ENCODE peak calls at places on chromosomes 7 and 10, in five cellular contexts. J is Peyer's patch, Z is endothelial cell of umbilical vein, N is SK-N-SH, C is body of pancreas. S is an unnamed sample.

GRCh38 chr10:22005763-22006162 is 2.2 kb upstream of the DNAJC1 start:
- DNase-seq in J (no peak), Z (no peak), N (no peak), C (no peak), S (no peak)

GRCh38 chr7:131670401-131670800 is 114.0 kb upstream of the PODXL start:
- DNase-seq in J (peak), Z (no peak), N (no peak), C (no peak), S (no peak)

GRCh38 chr7:26813426-26813825 is 51.0 kb downstream of the SKAP2 start:
- DNase-seq in J (no peak), Z (no peak), N (no peak), C (no peak), S (no peak)

GRCh38 chr7:76233538-76234281 is 32.0 kb downstream of the SRRM3 start:
- DNase-seq in J (no peak), Z (no peak), N (no peak), C (no peak), S (no peak)

GRCh38 chr7:36777062-36777461 is 52.8 kb upstream of the AOAH start:
- DNase-seq in J (peak), Z (no peak), N (no peak), C (no peak), S (no peak)

GRCh38 chr10:88288621-88289059 is 294.5 kb downstream of the RNLS start:
- DNase-seq in J (no peak), Z (no peak), N (peak), C (no peak), S (no peak)

GRCh38 chr7:68542831-68543230 is 1055.4 kb upstream of the AUTS2 start:
- DNase-seq in J (no peak), Z (no peak), N (no peak), C (no peak), S (no peak)

GRCh38 chr7:47540387-47541093 is 41.4 kb downstream of the TNS3 start:
- DNase-seq in J (no peak), Z (no peak), N (no peak), C (no peak), S (no peak)

GRCh38 chr7:134548877-134549276 is at the start of gene AKR1B15:
- DNase-seq in J (no peak), Z (no peak), N (no peak), C (no peak), S (no peak)

GRCh38 chr7:37645276-37646040 is 38.1 kb upstream of the GPR141 start:
- DNase-seq in J (no peak), Z (no peak), N (no peak), C (no peak), S (no peak)

GRCh38 chr7:128882134-128882533 is 19.5 kb downstream of the ATP6V1F start:
- DNase-seq in J (no peak), Z (no peak), N (no peak), C (no peak), S (no peak)

GRCh38 chr7:78095549-78095948 is 297.0 kb downstream of the PHTF2 start:
- DNase-seq in J (no peak), Z (peak), N (no peak), C (no peak), S (no peak)

GRCh38 chr7:36765605-36766004 is 41.3 kb upstream of the AOAH start:
- DNase-seq in J (no peak), Z (no peak), N (no peak), C (no peak), S (no peak)

GRCh38 chr7:47513741-47514241 is 68.1 kb downstream of the TNS3 start:
- DNase-seq in J (peak), Z (no peak), N (no peak), C (no peak), S (peak)

GRCh38 chr10:1128649-1129048 is 72.5 kb downstream of the WDR37 start:
- DNase-seq in J (no peak), Z (no peak), N (no peak), C (no peak), S (peak)

GRCh38 chr7:139914306-139914747 is 85.3 kb downstream of the TBXAS1 start:
- DNase-seq in J (no peak), Z (peak), N (no peak), C (no peak), S (no peak)

GRCh38 chr10:73873843-73874215 is 526 bp downstream of the CAMK2G start:
- DNase-seq in J (no peak), Z (no peak), N (peak), C (peak), S (no peak)

GRCh38 chr10:11697718-11698527 is 44.3 kb upstream of the ECHDC3 start:
- DNase-seq in J (no peak), Z (no peak), N (no peak), C (no peak), S (peak)

GRCh38 chr10:35336921-35337741 is 822 bp downstream of the CCNY start:
- DNase-seq in J (peak), Z (peak), N (peak), C (peak), S (peak)

GRCh38 chr7:158945514-158945913 is 89.2 kb downstream of the DYNC2I1 start:
- DNase-seq in J (no peak), Z (no peak), N (no peak), C (no peak), S (no peak)

GRCh38 chr7:33661430-33662160 is 243.7 kb upstream of the BMPER start:
- DNase-seq in J (no peak), Z (no peak), N (no peak), C (no peak), S (no peak)

GRCh38 chr7:90629306-90629918 is 33.3 kb downstream of the CDK14 start:
- DNase-seq in J (no peak), Z (peak), N (peak), C (no peak), S (peak)

GRCh38 chr7:129134356-129134972 is 10.0 kb upstream of the TSPAN33 start:
- DNase-seq in J (peak), Z (peak), N (no peak), C (no peak), S (no peak)

GRCh38 chr7:12696001-12696400 is 8.6 kb downstream of the ARL4A start:
- DNase-seq in J (no peak), Z (peak), N (no peak), C (no peak), S (no peak)

GRCh38 chr7:142571581-142571980 is 177.7 kb upstream of the PRSS1 start:
- DNase-seq in J (no peak), Z (no peak), N (no peak), C (no peak), S (no peak)

GRCh38 chr10:47040041-47040491 is 128.8 kb downstream of the PTPN20 start:
- DNase-seq in J (peak), Z (no peak), N (no peak), C (peak), S (no peak)

GRCh38 chr10:6537704-6538103 is 42.4 kb downstream of the PRKCQ start:
- DNase-seq in J (no peak), Z (no peak), N (no peak), C (no peak), S (no peak)
- TF ChIP-seq CTCF in J (no peak), Z (no peak), N (no peak), C (no peak), S (no peak)

GRCh38 chr10:13969792-13970140 is 361.0 kb downstream of the FRMD4A start:
- DNase-seq in J (no peak), Z (no peak), N (no peak), C (no peak), S (no peak)
- H3K4me3 ChIP-seq in J (no peak), Z (no peak), N (no peak), C (no peak), S (no peak)

GRCh38 chr7:17534348-17534747 is 235.9 kb downstream of the AHR start:
- DNase-seq in J (no peak), Z (no peak), N (no peak), C (no peak), S (no peak)
- H3K27ac ChIP-seq in J (no peak), Z (no peak), N (no peak), C (no peak), S (no peak)

DNA sequence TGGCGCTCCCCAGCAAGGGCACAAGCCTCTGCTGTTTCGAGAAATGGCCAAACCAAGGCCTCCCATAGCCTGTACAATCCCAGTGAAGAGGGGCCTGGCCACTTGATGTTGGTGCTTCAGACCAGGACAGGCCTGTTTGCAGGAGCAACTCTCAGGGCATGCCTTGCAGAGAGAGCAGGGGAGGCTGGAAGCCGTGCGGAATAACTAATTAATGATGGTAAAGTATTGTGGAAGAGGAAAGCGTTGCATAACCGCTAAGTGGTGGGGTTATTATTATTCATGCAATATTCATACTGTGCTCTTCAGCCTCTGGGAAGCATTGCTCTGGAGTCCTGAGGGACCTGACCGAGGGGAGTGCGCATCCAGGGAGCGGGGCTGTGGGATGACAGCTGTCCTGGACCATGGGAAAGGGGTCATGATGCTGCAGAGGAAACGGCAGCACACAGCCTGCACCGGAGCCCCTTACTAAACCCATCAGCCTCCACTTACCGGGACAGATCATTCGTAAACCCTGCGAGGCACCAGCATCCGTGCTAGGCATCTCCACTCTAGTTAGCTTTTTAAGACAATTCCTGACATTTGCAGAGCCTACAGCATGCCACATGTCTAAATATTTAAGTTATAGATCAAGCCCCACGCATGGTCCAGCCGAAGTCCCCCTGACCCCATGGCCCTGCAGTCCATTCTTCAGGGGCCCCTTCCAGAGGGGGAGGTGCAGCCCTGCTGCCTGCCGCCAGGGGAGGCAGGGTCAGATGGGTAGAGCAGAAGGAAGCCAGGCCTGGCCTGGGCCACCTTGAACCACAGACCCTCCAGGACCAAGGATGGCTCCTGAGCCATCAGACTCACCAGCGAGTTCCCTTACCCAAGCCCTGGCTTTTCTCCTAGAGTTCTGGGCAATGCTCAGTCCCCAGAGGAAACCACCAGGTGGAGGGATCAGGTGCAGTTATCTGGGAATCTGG is 11.6 kb downstream of the TMEM273 start:
- DNase-seq in J (no peak), Z (no peak), N (no peak), C (no peak), S (peak)
- TF ChIP-seq CTCF in J (no peak), Z (no peak), N (no peak), C (no peak), S (no peak)

DNA sequence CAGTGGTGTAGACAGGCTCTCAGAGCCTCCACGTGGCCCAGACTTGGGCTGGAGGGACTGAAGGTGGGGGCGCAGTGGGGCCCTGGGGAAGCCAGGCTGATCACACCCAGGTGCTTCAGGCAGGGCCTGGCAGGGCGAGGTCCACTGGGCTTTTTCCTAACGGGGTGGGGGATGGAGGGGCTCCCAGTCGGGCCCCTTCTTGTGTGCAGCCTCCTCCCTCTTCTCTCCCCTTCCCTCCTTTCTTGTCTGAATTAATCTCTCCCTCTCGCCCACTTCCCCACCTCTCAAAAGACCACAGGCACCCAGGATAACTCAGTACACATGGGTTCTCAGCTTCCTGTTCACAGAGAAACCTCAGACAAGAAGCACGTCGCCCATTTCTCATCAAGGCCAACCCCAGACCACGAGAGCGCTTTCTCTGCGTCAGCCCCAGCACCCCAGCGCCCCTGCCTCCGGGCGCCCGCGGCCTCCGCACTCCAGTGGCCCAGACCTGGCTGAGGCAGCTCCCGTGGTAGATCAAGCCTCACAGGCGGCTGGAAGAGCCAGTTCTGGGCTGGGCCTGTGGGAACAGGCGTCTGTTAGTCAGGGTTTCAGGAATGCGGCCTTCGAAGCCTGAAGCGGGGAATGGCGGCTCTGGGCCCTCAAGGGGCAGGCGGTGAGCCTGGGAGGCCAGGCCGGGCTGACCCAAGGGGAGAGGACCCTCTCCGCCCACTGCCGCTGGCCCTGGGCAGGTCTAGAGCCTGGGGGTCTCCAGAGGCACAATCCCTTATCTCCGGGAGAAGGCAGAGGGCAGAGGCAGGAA is 50.6 kb downstream of the PWWP2B start:
- DNase-seq in J (peak), Z (no peak), N (no peak), C (peak), S (peak)
- H3K4me3 ChIP-seq in J (no peak), Z (no peak), N (no peak), C (no peak), S (peak)

GRCh38 chr10:86252573-86252972 is 114.0 kb downstream of the GRID1 start:
- DNase-seq in J (peak), Z (no peak), N (peak), C (no peak), S (no peak)

GRCh38 chr10:86249794-86250193 is 116.8 kb downstream of the GRID1 start:
- DNase-seq in J (no peak), Z (no peak), N (no peak), C (no peak), S (no peak)

GRCh38 chr10:86251426-86251825 is 115.2 kb downstream of the GRID1 start:
- DNase-seq in J (peak), Z (no peak), N (peak), C (no peak), S (no peak)

GRCh38 chr10:86252051-86252450 is 114.5 kb downstream of the GRID1 start:
- DNase-seq in J (peak), Z (no peak), N (peak), C (no peak), S (no peak)

DNA sequence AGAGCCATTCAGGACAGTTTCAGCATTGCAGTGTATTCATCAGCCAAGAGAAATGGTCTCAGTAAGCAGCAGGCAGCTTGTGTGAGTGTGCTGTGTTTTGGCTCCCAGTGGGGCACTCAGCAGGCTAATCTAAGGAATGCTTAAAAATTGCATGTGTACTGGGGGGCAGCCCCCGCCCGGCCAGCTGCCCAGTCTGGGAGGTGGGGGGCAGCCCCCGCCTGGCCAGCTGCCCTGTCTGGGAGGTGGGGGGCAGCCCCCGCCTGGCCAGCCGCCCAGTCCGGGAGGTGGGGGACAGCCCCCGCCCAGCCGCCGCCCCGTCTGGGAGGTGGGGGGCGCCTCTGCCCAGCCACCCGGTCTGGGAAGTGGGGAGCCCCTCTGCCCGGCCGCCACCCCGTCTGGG is 116.2 kb downstream of the GRID1 start:
- DNase-seq in J (no peak), Z (no peak), N (peak), C (no peak), S (no peak)
- H3K27ac ChIP-seq in J (no peak), Z (no peak), N (no peak), C (no peak), S (no peak)

GRCh38 chr7:31113660-31114059 is 61.6 kb downstream of the ADCYAP1R1 start:
- DNase-seq in J (no peak), Z (no peak), N (no peak), C (no peak), S (no peak)

GRCh38 chr7:31110331-31111108 is 58.4 kb downstream of the ADCYAP1R1 start:
- DNase-seq in J (peak), Z (no peak), N (no peak), C (no peak), S (no peak)

GRCh38 chr7:31116615-31117014 is 64.5 kb downstream of the ADCYAP1R1 start:
- DNase-seq in J (no peak), Z (no peak), N (no peak), C (no peak), S (no peak)

GRCh38 chr7:31111109-31111451 is 59.0 kb downstream of the ADCYAP1R1 start:
- DNase-seq in J (no peak), Z (no peak), N (no peak), C (no peak), S (no peak)

DNA sequence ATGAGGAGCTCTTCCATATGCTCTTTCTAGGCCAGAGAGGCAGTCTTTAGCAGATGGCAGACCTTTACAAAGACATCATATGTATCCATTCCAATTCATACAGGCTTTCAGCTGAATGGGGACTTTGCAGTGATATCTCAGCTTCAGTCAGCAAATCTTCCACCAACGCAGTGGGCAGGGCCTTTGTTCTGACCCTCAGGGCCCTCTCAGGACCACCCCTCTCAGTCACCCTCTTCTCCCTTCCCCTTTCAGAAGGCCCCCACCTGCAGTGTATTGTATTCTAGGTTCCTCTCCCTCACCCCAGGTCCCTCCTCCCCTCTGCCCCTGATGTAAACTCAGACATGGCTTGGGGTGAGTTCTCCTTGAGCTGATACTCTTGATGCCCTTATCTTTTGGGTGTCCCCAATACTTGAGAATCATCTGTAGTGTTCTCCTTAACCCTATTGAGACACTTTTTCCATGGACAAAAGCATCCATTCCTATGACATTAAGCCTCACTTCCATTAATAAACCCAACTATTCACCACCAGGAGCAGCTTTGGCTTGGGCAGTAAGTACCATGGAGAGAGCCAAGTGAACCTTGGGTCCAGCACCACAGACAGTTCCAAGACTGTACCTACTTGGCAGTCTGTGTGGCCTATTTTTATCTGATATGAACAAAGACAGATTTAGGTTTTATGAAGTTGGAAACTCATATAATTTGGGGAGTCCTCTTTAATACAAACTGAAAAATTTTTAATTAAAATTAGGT is 62.7 kb downstream of the ADCYAP1R1 start:
- DNase-seq in J (peak), Z (peak), N (no peak), C (no peak), S (no peak)
- TF ChIP-seq CTCF in J (no peak), Z (no peak), N (peak), C (no peak), S (no peak)

GRCh38 chr7:156063241-156063810 is 251.1 kb upstream of the SHH start:
- DNase-seq in J (no peak), Z (no peak), N (no peak), C (no peak), S (no peak)

GRCh38 chr7:156067156-156067555 is 254.9 kb upstream of the SHH start:
- DNase-seq in J (no peak), Z (no peak), N (no peak), C (no peak), S (no peak)

GRCh38 chr7:156062286-156062685 is 250.0 kb upstream of the SHH start:
- DNase-seq in J (no peak), Z (no peak), N (no peak), C (no peak), S (no peak)

GRCh38 chr7:156064921-156065386 is 252.7 kb upstream of the SHH start:
- DNase-seq in J (no peak), Z (peak), N (no peak), C (no peak), S (no peak)

DNA sequence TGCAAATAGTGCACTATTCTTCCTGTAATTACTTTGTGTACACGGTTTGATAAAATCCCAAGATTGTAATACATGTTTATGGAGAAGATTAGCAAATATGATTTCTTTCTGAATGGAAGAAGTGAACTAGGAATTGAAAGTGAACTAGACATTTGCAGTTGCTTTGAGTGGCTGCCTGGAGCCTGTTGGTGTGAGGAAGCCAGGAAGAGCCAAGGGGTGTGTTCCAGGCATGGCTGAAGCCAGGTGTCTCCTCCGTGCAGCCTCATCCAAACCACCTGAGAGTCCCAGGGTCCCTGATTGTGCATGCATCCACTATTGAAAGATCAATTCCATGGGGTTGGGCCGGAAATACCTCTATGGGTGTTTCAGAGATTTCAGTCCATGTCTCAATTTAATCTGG is 253.1 kb upstream of the SHH start:
- DNase-seq in J (no peak), Z (no peak), N (no peak), C (no peak), S (no peak)
- H3K4me3 ChIP-seq in J (no peak), Z (no peak), N (no peak), C (no peak), S (no peak)

GRCh38 chr10:123807444-123808035 is 84.1 kb downstream of the CPXM2 start:
- DNase-seq in J (no peak), Z (peak), N (no peak), C (no peak), S (peak)
- H3K27ac ChIP-seq in J (no peak), Z (peak), N (no peak), C (no peak), S (no peak)